ENCODE peak calls at places on chromosome 1, in four cellular contexts. W, N, D and Q are unnamed samples.

GRCh38 chr1:151905070-151905442 is 4.3 kb downstream of the THEM4 start:
- DNase-seq in W (no peak), N (no peak), D (peak), Q (no peak)

GRCh38 chr1:184836934-184837698 is 82.5 kb upstream of the EDEM3 start:
- DNase-seq in W (no peak), N (no peak), D (no peak), Q (peak)

GRCh38 chr1:19967808-19968207 is 11.6 kb downstream of the PLA2G2A start:
- DNase-seq in W (peak), N (no peak), D (peak), Q (no peak)

GRCh38 chr1:211637066-211637465 is 38.4 kb downstream of the NEK2 start:
- DNase-seq in W (no peak), N (peak), D (no peak), Q (no peak)

GRCh38 chr1:227622739-227623475 is 59.6 kb downstream of the ZNF678 start:
- DNase-seq in W (no peak), N (no peak), D (no peak), Q (no peak)

GRCh38 chr1:74426208-74426932 is 86.0 kb downstream of the LRRC53 start:
- DNase-seq in W (no peak), N (no peak), D (no peak), Q (no peak)

GRCh38 chr1:30242722-30243465 is 480.5 kb downstream of the MATN1 start:
- DNase-seq in W (no peak), N (no peak), D (no peak), Q (no peak)

GRCh38 chr1:149845416-149845815 is 54.0 kb upstream of the BOLA1 start:
- DNase-seq in W (no peak), N (no peak), D (no peak), Q (no peak)

GRCh38 chr1:162384601-162385279 is 3.2 kb downstream of the C1orf226 start:
- DNase-seq in W (no peak), N (peak), D (no peak), Q (no peak)

GRCh38 chr1:19815801-19816736 is 986 bp upstream of the RNF186 start:
- DNase-seq in W (no peak), N (no peak), D (no peak), Q (peak)

GRCh38 chr1:186244825-186245224 is 130.2 kb downstream of the TPR start:
- DNase-seq in W (no peak), N (no peak), D (no peak), Q (no peak)

GRCh38 chr1:202069670-202070069 is 53.0 kb upstream of the GPR37L1 start:
- DNase-seq in W (no peak), N (no peak), D (no peak), Q (no peak)

GRCh38 chr1:80417651-80418050 is 1383.1 kb upstream of the ADGRL2 start:
- DNase-seq in W (no peak), N (no peak), D (peak), Q (no peak)

GRCh38 chr1:212021563-212021962 is 13.8 kb downstream of the INTS7 start:
- DNase-seq in W (no peak), N (no peak), D (no peak), Q (no peak)

GRCh38 chr1:998905-999796 is 746 bp downstream of the HES4 start:
- DNase-seq in W (no peak), N (no peak), D (peak), Q (no peak)

GRCh38 chr1:33762099-33762830 is 101.6 kb upstream of the HMGB4 start:
- DNase-seq in W (no peak), N (no peak), D (peak), Q (no peak)

GRCh38 chr1:93979718-93980319 is 70.6 kb upstream of the GCLM start:
- DNase-seq in W (peak), N (no peak), D (peak), Q (peak)

GRCh38 chr1:233025156-233025555 is 74.7 kb downstream of the NTPCR start:
- DNase-seq in W (peak), N (no peak), D (peak), Q (peak)

GRCh38 chr1:21262282-21263051 is 27.8 kb downstream of the ECE1 start:
- DNase-seq in W (peak), N (peak), D (peak), Q (no peak)

GRCh38 chr1:11144563-11145256 is 44.4 kb upstream of the ANGPTL7 start:
- DNase-seq in W (no peak), N (no peak), D (no peak), Q (no peak)

GRCh38 chr1:56647106-56647505 is 2.0 kb downstream of the PRKAA2 start:
- DNase-seq in W (no peak), N (no peak), D (no peak), Q (no peak)

GRCh38 chr1:59539961-59540681 is 243.2 kb downstream of the FGGY start:
- DNase-seq in W (no peak), N (no peak), D (no peak), Q (no peak)

GRCh38 chr1:88462481-88463261 is 221.4 kb upstream of the PKN2 start:
- DNase-seq in W (peak), N (no peak), D (peak), Q (no peak)

DNA sequence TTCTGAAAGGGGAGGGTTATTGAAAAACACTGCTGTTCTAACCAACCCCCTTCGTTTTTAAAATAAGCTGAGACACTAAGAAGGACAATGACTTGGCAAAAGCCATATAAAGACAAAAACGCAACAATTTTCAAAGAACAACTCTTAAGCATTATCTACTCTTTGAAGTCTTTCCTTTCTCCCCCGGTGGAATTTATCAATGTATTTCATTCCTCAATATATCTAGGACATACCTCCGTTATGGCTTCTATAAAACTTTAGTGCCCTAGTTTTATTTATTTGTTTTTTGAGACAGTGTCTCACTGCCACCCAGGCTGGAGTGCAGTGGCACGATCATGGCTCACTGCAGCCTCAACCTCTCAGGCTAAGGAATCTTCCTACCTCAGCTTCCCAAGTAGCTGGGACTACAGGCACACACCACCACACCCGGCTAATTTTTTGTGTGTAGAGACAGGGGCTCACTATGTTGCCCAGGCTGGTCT is 3.2 kb downstream of the NRDC start:
- DNase-seq in W (no peak), N (no peak), D (no peak), Q (no peak)
- H3K4me3 ChIP-seq in W (peak), N (no peak), D (no peak), Q (peak)

GRCh38 chr1:6953874-6954502 is 168.7 kb downstream of the CAMTA1 start:
- DNase-seq in W (no peak), N (no peak), D (no peak), Q (no peak)
- TF ChIP-seq CTCF in W (no peak), N (no peak), D (no peak), Q (no peak)

DNA sequence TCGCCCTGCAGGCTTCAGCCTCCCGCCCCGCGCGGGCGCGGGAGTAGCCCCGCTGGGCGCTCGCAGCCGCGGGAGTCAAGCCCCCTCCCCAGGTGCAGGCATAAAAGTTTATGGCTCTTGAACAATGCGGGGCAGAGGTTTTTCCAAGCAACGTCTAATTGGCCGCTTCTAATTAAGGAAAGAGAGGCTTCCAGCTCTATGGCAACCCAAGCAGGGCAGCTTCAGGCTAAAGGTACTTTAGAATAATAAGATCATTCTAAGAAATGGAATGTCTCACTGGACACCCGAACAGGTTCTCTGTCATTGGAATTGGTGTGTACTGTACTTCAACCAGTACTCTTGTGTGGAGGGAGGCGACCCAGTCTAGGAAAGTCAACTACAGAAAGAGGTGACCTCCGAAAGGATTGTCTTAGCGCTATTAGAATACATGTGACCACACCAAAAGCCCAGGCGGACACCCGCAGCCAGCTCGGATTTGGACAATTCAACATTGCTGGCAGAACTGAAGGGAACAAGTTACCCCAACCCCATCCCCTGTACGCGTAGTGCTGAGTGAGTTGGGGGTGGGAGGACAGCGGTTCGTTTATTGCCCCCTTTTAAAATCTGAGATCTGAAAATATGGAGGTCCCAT is 12.5 kb downstream of the NR5A2 start:
- DNase-seq in W (no peak), N (no peak), D (no peak), Q (no peak)
- H3K4me3 ChIP-seq in W (peak), N (peak), D (no peak), Q (peak)

DNA sequence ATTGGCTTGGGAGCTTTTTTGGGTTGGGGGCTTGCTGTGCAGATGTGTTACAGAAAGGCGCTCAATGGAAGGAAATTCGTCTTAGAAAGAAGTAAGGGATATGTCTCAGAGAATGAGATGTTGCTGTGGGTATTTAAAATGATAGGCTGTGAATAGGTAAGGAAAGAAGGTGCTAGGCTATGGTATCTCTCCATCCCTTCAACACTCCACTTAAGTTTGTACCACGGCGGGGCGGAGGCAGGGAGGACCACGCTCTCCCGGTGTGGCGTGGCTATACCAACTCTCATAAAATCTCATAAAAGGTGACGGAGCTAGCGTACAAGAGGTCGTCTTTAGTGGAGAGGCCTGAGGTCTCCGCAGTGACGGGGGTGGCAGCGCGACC is 305 bp upstream of the RPS6KC1 start:
- DNase-seq in W (no peak), N (no peak), D (no peak), Q (no peak)
- TF ChIP-seq CTCF in W (no peak), N (no peak), D (no peak), Q (no peak)

GRCh38 chr1:12549460-12550349 is 68.3 kb downstream of the DHRS3 start:
- DNase-seq in W (peak), N (peak), D (peak), Q (no peak)
- H3K4me3 ChIP-seq in W (no peak), N (no peak), D (peak), Q (no peak)

GRCh38 chr1:218492840-218493239 is 147.7 kb downstream of the TGFB2 start:
- DNase-seq in W (no peak), N (no peak), D (no peak), Q (no peak)
- TF ChIP-seq CTCF in W (no peak), N (no peak), D (no peak), Q (no peak)